ENCODE peak calls at places on chromosomes 2 and 18, in ten cellular contexts. X is esophagus muscularis mucosa, G is ovary, N is tibial nerve, Y is A549, F is stomach, M is K562, H is transverse colon, V is suprapubic skin, U is HepG2. S is an unnamed sample.

GRCh38 chr2:72214429-72215143 is 66.9 kb upstream of the CYP26B1 start:
- DNase-seq in X (no peak), G (no peak), N (no peak), Y (peak; percentile 88), F (no peak), M (no peak), H (no peak), V (no peak), U (peak; percentile 64), S (no peak)

GRCh38 chr2:101699939-101700442 is 2.5 kb downstream of the MAP4K4 start:
- DNase-seq in X (no peak), G (no peak), N (no peak), Y (no peak), F (no peak), M (no peak), H (no peak), V (no peak), U (peak; percentile 50), S (no peak)

GRCh38 chr2:8704906-8705305 is 23.1 kb downstream of the ID2 start:
- DNase-seq in X (no peak), G (no peak), N (no peak), Y (no peak), F (no peak), M (no peak), H (no peak), V (no peak), U (no peak), S (no peak)

GRCh38 chr18:59691996-59692395 is 5.2 kb downstream of the CCBE1 start:
- DNase-seq in X (no peak), G (no peak), N (no peak), Y (no peak), F (no peak), M (no peak), H (no peak), V (no peak), U (no peak), S (no peak)

GRCh38 chr2:133732982-133733670 is 164.9 kb upstream of the NCKAP5 start:
- DNase-seq in X (no peak), G (no peak), N (no peak), Y (no peak), F (no peak), M (no peak), H (no peak), V (no peak), U (no peak), S (no peak)

GRCh38 chr2:148965596-148966431 is 72.7 kb upstream of the LYPD6B start:
- DNase-seq in X (no peak), G (no peak), N (no peak), Y (no peak), F (no peak), M (no peak), H (no peak), V (no peak), U (no peak), S (peak; percentile 41)

GRCh38 chr2:191064590-191064989 is 50.6 kb upstream of the STAT1 start:
- DNase-seq in X (no peak), G (no peak), N (no peak), Y (no peak), F (no peak), M (no peak), H (no peak), V (no peak), U (no peak), S (no peak)

GRCh38 chr2:159788218-159788617 is 9.8 kb downstream of the CD302 start:
- DNase-seq in X (no peak), G (no peak), N (no peak), Y (no peak), F (no peak), M (no peak), H (peak; percentile 70), V (no peak), U (no peak), S (peak; percentile 85)

GRCh38 chr2:39160982-39161381 is 40.1 kb upstream of the SOS1 start:
- DNase-seq in X (no peak), G (no peak), N (no peak), Y (no peak), F (no peak), M (no peak), H (no peak), V (no peak), U (no peak), S (no peak)

GRCh38 chr18:565562-566061 is 14.6 kb upstream of the CETN1 start:
- DNase-seq in X (peak; percentile 31), G (no peak), N (no peak), Y (no peak), F (no peak), M (no peak), H (no peak), V (no peak), U (no peak), S (no peak)

DNA sequence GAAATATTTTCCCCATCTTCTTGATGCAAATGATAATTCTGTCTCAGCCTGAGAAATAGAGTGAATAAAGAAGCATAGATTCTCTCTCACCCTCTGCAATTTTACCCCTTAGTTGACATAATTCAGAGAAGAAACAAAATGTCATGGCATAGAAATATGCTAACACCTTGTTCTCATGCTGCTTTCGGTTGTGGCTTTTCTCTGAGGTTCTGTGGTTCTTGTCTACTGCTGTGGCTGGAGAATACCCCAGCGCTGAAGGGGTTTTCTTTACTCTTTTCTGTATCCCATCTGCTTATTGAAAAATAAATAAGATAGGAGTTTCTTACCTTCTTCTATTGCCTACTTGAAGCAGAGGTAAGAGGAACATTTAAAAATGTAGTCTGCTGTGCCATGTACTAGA is 15.4 kb upstream of the RAB27B start:
- DNase-seq in X (no peak), G (no peak), N (no peak), Y (no peak), F (no peak), M (no peak), H (no peak), V (no peak), U (no peak), S (no peak)
- TF ChIP-seq EP300 in X (no peak), G (no peak), N (no peak), Y (no peak), F (no peak), M (no peak), H (no peak), V (no peak), U (no peak), S (no peak)

GRCh38 chr2:40488101-40488598 is 36.3 kb upstream of the SLC8A1 start:
- DNase-seq in X (no peak), G (no peak), N (no peak), Y (peak; percentile 43), F (no peak), M (no peak), H (no peak), V (no peak), U (peak; percentile 33), S (no peak)
- H3K4me3 ChIP-seq in X (peak overlapping the region; percentile 48), G (no peak overlapping the region), N (no peak overlapping the region), Y (no peak overlapping the region), F (no peak overlapping the region), M (no peak overlapping the region), H (peak overlapping the region; percentile 50), V (no peak overlapping the region), U (no peak overlapping the region), S (no peak overlapping the region)

GRCh38 chr2:195537811-195538210 is 119.2 kb upstream of the SLC39A10 start:
- DNase-seq in X (no peak), G (no peak), N (no peak), Y (no peak), F (no peak), M (no peak), H (no peak), V (no peak), U (no peak), S (no peak)
- H3K4me1 ChIP-seq in X (peaks cover 3% of the 10 kb centered on the region), G (no peaks in the 10 kb centered on the region), N (peaks cover 6% of the 10 kb centered on the region), Y (peaks cover 37% of the 10 kb centered on the region), F (peaks cover 31% of the 10 kb centered on the region), M (peaks cover 42% of the 10 kb centered on the region), H (no peaks in the 10 kb centered on the region), V (peaks cover 11% of the 10 kb centered on the region), U (no peaks in the 10 kb centered on the region), S (peaks cover 31% of the 10 kb centered on the region)

GRCh38 chr2:219461061-219461514 is 26.4 kb downstream of the SPEG start:
- DNase-seq in X (no peak), G (peak; percentile 78), N (no peak), Y (no peak), F (no peak), M (peak; percentile 61), H (no peak), V (no peak), U (no peak), S (no peak)

GRCh38 chr2:219458996-219459395 is 24.4 kb downstream of the SPEG start:
- DNase-seq in X (no peak), G (no peak), N (no peak), Y (no peak), F (no peak), M (no peak), H (no peak), V (no peak), U (no peak), S (no peak)

GRCh38 chr2:219460424-219460926 is 25.8 kb downstream of the SPEG start:
- DNase-seq in X (peak; percentile 94), G (peak; percentile 83), N (no peak), Y (no peak), F (no peak), M (peak; percentile 56), H (peak; percentile 57), V (no peak), U (no peak), S (no peak)

GRCh38 chr2:219457784-219458369 is 23.2 kb downstream of the SPEG start:
- DNase-seq in X (no peak), G (no peak), N (no peak), Y (peak; percentile 24), F (no peak), M (peak; percentile 28), H (no peak), V (no peak), U (no peak), S (no peak)

GRCh38 chr2:219459460-219460311 is 25.0 kb downstream of the SPEG start:
- DNase-seq in X (no peak), G (peak; percentile 68), N (peak; percentile 40), Y (peak; percentile 59), F (peak; percentile 59), M (peak; percentile 71), H (peak; percentile 53), V (no peak), U (peak; percentile 58), S (peak; percentile 50)
- TF ChIP-seq EP300 in X (no peak), G (no peak), N (no peak), Y (no peak), F (no peak), M (no peak), H (no peak), V (no peak), U (no peak), S (no peak)

GRCh38 chr2:175981546-175981945 is 20.5 kb downstream of the LNPK start:
- DNase-seq in X (no peak), G (no peak), N (no peak), Y (no peak), F (no peak), M (no peak), H (no peak), V (no peak), U (no peak), S (no peak)
- H3K4me3 ChIP-seq in X (no peak overlapping the region), G (no peak overlapping the region), N (no peak overlapping the region), Y (no peak overlapping the region), F (no peak overlapping the region), M (no peak overlapping the region), H (no peak overlapping the region), V (no peak overlapping the region), U (no peak overlapping the region), S (no peak overlapping the region)

DNA sequence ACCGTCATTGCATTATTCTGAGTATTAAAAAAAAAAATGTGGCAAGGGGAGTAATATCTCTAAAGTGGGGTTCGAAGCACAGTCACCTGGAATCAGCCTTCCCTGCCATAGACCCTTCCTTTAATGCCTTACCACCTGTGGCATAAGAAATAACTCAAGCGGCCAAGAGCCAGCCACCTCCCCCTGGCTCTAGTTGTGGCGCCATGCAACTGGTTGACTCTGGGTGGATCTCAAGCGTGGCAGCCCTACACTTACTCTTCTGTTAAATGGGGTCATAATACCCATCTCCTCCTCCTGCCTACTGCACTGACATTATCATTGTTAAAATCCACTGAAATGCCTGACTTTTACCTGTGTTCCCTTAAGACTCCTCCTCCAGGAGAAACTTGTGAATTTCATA is 175.8 kb downstream of the SMAD7 start:
- DNase-seq in X (no peak), G (no peak), N (no peak), Y (no peak), F (no peak), M (no peak), H (no peak), V (no peak), U (no peak), S (no peak)
- H3K4me1 ChIP-seq in X (peaks cover 60% of the 10 kb centered on the region), G (peaks cover 15% of the 10 kb centered on the region), N (peaks cover 27% of the 10 kb centered on the region), Y (peaks cover 10% of the 10 kb centered on the region), F (peaks cover 42% of the 10 kb centered on the region), M (no peaks in the 10 kb centered on the region), H (peaks cover 18% of the 10 kb centered on the region), V (peaks cover 7% of the 10 kb centered on the region), U (peaks cover 27% of the 10 kb centered on the region), S (peaks cover 39% of the 10 kb centered on the region)